ENCODE peak calls at places on chromosome 22, in nine cellular contexts. One of them, this sample, is unnamed.

GRCh38 chr22:26656896-26657851 is at the start of gene MIAT:
- DNase-seq in effector CD4-positive, alpha-beta T cell: peak; percentile 61
- DNase-seq in right cardiac atrium: no peak
- DNase-seq in fibroblast of gingiva: no peak
- DNase-seq in stimulated activated CD8-positive, alpha-beta memory T cell treated with anti-CD3 and anti-CD28 coated beads, Interleukin-7, amount 100 ng/mL, for 1 hour: no peak
- DNase-seq in nephron progenitor cell: peak; percentile 73
- DNase-seq in T follicular helper cell: peak; percentile 53
- DNase-seq in activated T-helper 1 cell treated with Interleukin-2 at 50 U/mL for 16 hours: peak; percentile 54
- DNase-seq in iPS-NIHi11: peak; percentile 74
- DNase-seq in this sample: no peak

GRCh38 chr22:35620624-35621245 is 3.6 kb upstream of the MB start:
- DNase-seq in right cardiac atrium: peak; percentile 38
- DNase-seq in activated T-helper 1 cell treated with Interleukin-2 at 50 U/mL for 16 hours: no peak
- DNase-seq in stimulated activated CD8-positive, alpha-beta memory T cell treated with anti-CD3 and anti-CD28 coated beads, Interleukin-7, amount 100 ng/mL, for 1 hour: no peak
- DNase-seq in nephron progenitor cell: no peak
- DNase-seq in effector CD4-positive, alpha-beta T cell: no peak
- DNase-seq in T follicular helper cell: no peak
- DNase-seq in iPS-NIHi11: no peak
- DNase-seq in fibroblast of gingiva: peak; percentile 24
- DNase-seq in this sample: no peak

GRCh38 chr22:30876221-30876751 is 92.3 kb downstream of the MORC2 start:
- DNase-seq in iPS-NIHi11: peak; percentile 8
- DNase-seq in nephron progenitor cell: no peak
- DNase-seq in right cardiac atrium: peak; percentile 47
- DNase-seq in stimulated activated CD8-positive, alpha-beta memory T cell treated with anti-CD3 and anti-CD28 coated beads, Interleukin-7, amount 100 ng/mL, for 1 hour: no peak
- DNase-seq in activated T-helper 1 cell treated with Interleukin-2 at 50 U/mL for 16 hours: no peak
- DNase-seq in T follicular helper cell: no peak
- DNase-seq in fibroblast of gingiva: no peak
- DNase-seq in effector CD4-positive, alpha-beta T cell: no peak
- DNase-seq in this sample: no peak

GRCh38 chr22:17264321-17265052 is 45.3 kb upstream of the ADA2 start:
- DNase-seq in effector CD4-positive, alpha-beta T cell: no peak
- DNase-seq in nephron progenitor cell: peak; percentile 65
- DNase-seq in iPS-NIHi11: peak; percentile 34
- DNase-seq in activated T-helper 1 cell treated with Interleukin-2 at 50 U/mL for 16 hours: no peak
- DNase-seq in stimulated activated CD8-positive, alpha-beta memory T cell treated with anti-CD3 and anti-CD28 coated beads, Interleukin-7, amount 100 ng/mL, for 1 hour: no peak
- DNase-seq in right cardiac atrium: no peak
- DNase-seq in T follicular helper cell: no peak
- DNase-seq in fibroblast of gingiva: no peak
- DNase-seq in this sample: no peak

GRCh38 chr22:38572065-38572464 is 2.1 kb upstream of the DMC1 start:
- DNase-seq in T follicular helper cell: peak; percentile 14
- DNase-seq in iPS-NIHi11: peak; percentile 42
- DNase-seq in right cardiac atrium: no peak
- DNase-seq in fibroblast of gingiva: peak; percentile 39
- DNase-seq in stimulated activated CD8-positive, alpha-beta memory T cell treated with anti-CD3 and anti-CD28 coated beads, Interleukin-7, amount 100 ng/mL, for 1 hour: no peak
- DNase-seq in nephron progenitor cell: peak; percentile 30
- DNase-seq in activated T-helper 1 cell treated with Interleukin-2 at 50 U/mL for 16 hours: no peak
- DNase-seq in effector CD4-positive, alpha-beta T cell: peak; percentile 22
- DNase-seq in this sample: peak; percentile 24

GRCh38 chr22:43235445-43236400 is 48.8 kb upstream of the TTLL12 start:
- DNase-seq in fibroblast of gingiva: no peak
- DNase-seq in right cardiac atrium: no peak
- DNase-seq in effector CD4-positive, alpha-beta T cell: no peak
- DNase-seq in activated T-helper 1 cell treated with Interleukin-2 at 50 U/mL for 16 hours: no peak
- DNase-seq in stimulated activated CD8-positive, alpha-beta memory T cell treated with anti-CD3 and anti-CD28 coated beads, Interleukin-7, amount 100 ng/mL, for 1 hour: no peak
- DNase-seq in iPS-NIHi11: no peak
- DNase-seq in nephron progenitor cell: no peak
- DNase-seq in T follicular helper cell: no peak
- DNase-seq in this sample: no peak

GRCh38 chr22:49021926-49022815 is 805.5 kb downstream of the BRD1 start:
- DNase-seq in iPS-NIHi11: no peak
- DNase-seq in fibroblast of gingiva: no peak
- DNase-seq in effector CD4-positive, alpha-beta T cell: no peak
- DNase-seq in activated T-helper 1 cell treated with Interleukin-2 at 50 U/mL for 16 hours: no peak
- DNase-seq in stimulated activated CD8-positive, alpha-beta memory T cell treated with anti-CD3 and anti-CD28 coated beads, Interleukin-7, amount 100 ng/mL, for 1 hour: no peak
- DNase-seq in T follicular helper cell: no peak
- DNase-seq in right cardiac atrium: no peak
- DNase-seq in nephron progenitor cell: no peak
- DNase-seq in this sample: no peak

GRCh38 chr22:23542933-23543332 is 37.2 kb downstream of the IGLL1 start:
- DNase-seq in stimulated activated CD8-positive, alpha-beta memory T cell treated with anti-CD3 and anti-CD28 coated beads, Interleukin-7, amount 100 ng/mL, for 1 hour: no peak
- DNase-seq in iPS-NIHi11: no peak
- DNase-seq in right cardiac atrium: no peak
- DNase-seq in fibroblast of gingiva: no peak
- DNase-seq in effector CD4-positive, alpha-beta T cell: no peak
- DNase-seq in T follicular helper cell: no peak
- DNase-seq in activated T-helper 1 cell treated with Interleukin-2 at 50 U/mL for 16 hours: no peak
- DNase-seq in nephron progenitor cell: no peak
- DNase-seq in this sample: no peak

GRCh38 chr22:42353883-42354727 is 78.1 kb downstream of the NFAM1 start:
- DNase-seq in T follicular helper cell: no peak
- DNase-seq in right cardiac atrium: no peak
- DNase-seq in activated T-helper 1 cell treated with Interleukin-2 at 50 U/mL for 16 hours: no peak
- DNase-seq in fibroblast of gingiva: peak; percentile 29
- DNase-seq in stimulated activated CD8-positive, alpha-beta memory T cell treated with anti-CD3 and anti-CD28 coated beads, Interleukin-7, amount 100 ng/mL, for 1 hour: no peak
- DNase-seq in effector CD4-positive, alpha-beta T cell: no peak
- DNase-seq in nephron progenitor cell: peak; percentile 43
- DNase-seq in iPS-NIHi11: peak; percentile 62
- DNase-seq in this sample: no peak

GRCh38 chr22:37496651-37497599 is 10.7 kb upstream of the MFNG start:
- DNase-seq in activated T-helper 1 cell treated with Interleukin-2 at 50 U/mL for 16 hours: no peak
- DNase-seq in nephron progenitor cell: no peak
- DNase-seq in effector CD4-positive, alpha-beta T cell: no peak
- DNase-seq in right cardiac atrium: no peak
- DNase-seq in stimulated activated CD8-positive, alpha-beta memory T cell treated with anti-CD3 and anti-CD28 coated beads, Interleukin-7, amount 100 ng/mL, for 1 hour: no peak
- DNase-seq in fibroblast of gingiva: peak; percentile 62
- DNase-seq in iPS-NIHi11: peak; percentile 75
- DNase-seq in T follicular helper cell: no peak
- DNase-seq in this sample: no peak

GRCh38 chr22:50473855-50474671 is 772 bp downstream of the SBF1 start:
- DNase-seq in effector CD4-positive, alpha-beta T cell: no peak
- DNase-seq in activated T-helper 1 cell treated with Interleukin-2 at 50 U/mL for 16 hours: no peak
- DNase-seq in iPS-NIHi11: peak; percentile 76
- DNase-seq in T follicular helper cell: no peak
- DNase-seq in nephron progenitor cell: peak; percentile 57
- DNase-seq in stimulated activated CD8-positive, alpha-beta memory T cell treated with anti-CD3 and anti-CD28 coated beads, Interleukin-7, amount 100 ng/mL, for 1 hour: no peak
- DNase-seq in fibroblast of gingiva: peak; percentile 56
- DNase-seq in right cardiac atrium: peak; percentile 77
- DNase-seq in this sample: no peak